ENCODE peak calls at places on chromosome 10, in five cellular contexts. X is foreskin fibroblast, Y is NCI-H1092 treated with DMSO at 0.1 percent for 48 hours, L is CD14-positive monocyte, T is SW 1271. P is an unnamed sample.

GRCh38 chr10:98254234-98254858 is 13.6 kb downstream of the LOXL4 start:
- DNase-seq in L (no peak), T (no peak), Y (no peak), X (no peak), P (no peak)

GRCh38 chr10:70500339-70500738 is 21.8 kb downstream of the PALD1 start:
- DNase-seq in Y (no peak), T (no peak), X (no peak), L (no peak), P (no peak)

GRCh38 chr10:70465278-70465677 is 13.3 kb upstream of the PALD1 start:
- DNase-seq in Y (no peak), T (no peak), X (no peak), L (no peak), P (no peak)

GRCh38 chr10:132522521-132523411 is 14.8 kb upstream of the INPP5A start:
- DNase-seq in T (no peak), L (peak; percentile 43), Y (no peak), X (no peak), P (no peak)

GRCh38 chr10:122237326-122237725 is 33.8 kb upstream of the BTBD16 start:
- DNase-seq in T (no peak), X (no peak), L (no peak), Y (no peak), P (no peak)

GRCh38 chr10:18233775-18234174 is 93.6 kb downstream of the CACNB2 start:
- DNase-seq in T (peak; percentile 14), X (no peak), Y (peak; percentile 2), L (no peak), P (peak; percentile 1)

GRCh38 chr10:66943590-66943989 is 17.8 kb downstream of the LRRTM3 start:
- DNase-seq in L (no peak), Y (no peak), X (no peak), T (no peak), P (no peak)

GRCh38 chr10:59799421-59799820 is 46.2 kb upstream of the MRLN start:
- DNase-seq in X (no peak), L (no peak), Y (no peak), T (no peak), P (no peak)

GRCh38 chr10:60801538-60801937 is 23.3 kb downstream of the CDK1 start:
- DNase-seq in X (no peak), T (no peak), Y (peak; percentile 12), L (no peak), P (no peak)

GRCh38 chr10:5963591-5963990 is 13.8 kb downstream of the IL15RA start:
- DNase-seq in Y (no peak), L (no peak), X (no peak), T (no peak), P (no peak)

GRCh38 chr10:84770824-84771223 is 442.4 kb downstream of the CCSER2 start:
- DNase-seq in Y (no peak), L (no peak), T (no peak), X (no peak), P (no peak)

GRCh38 chr10:17001961-17002749 is 127.5 kb downstream of the CUBN start:
- DNase-seq in L (no peak), T (no peak), Y (no peak), X (peak; percentile 74), P (peak; percentile 46)

GRCh38 chr10:94430705-94431104 is 28.4 kb downstream of the TBC1D12 start:
- DNase-seq in Y (no peak), L (no peak), T (no peak), X (no peak), P (no peak)

GRCh38 chr10:110398419-110399162 is 93.9 kb upstream of the SMNDC1 start:
- DNase-seq in X (peak; percentile 100), T (peak; percentile 93), L (peak; percentile 89), Y (no peak), P (no peak)

GRCh38 chr10:43140414-43140813 is 2.2 kb downstream of the CSGALNACT2 start:
- DNase-seq in T (no peak), L (no peak), Y (no peak), X (peak; percentile 89), P (peak; percentile 74)

GRCh38 chr10:80498833-80499671 is 38.6 kb upstream of the SH2D4B start:
- DNase-seq in Y (no peak), X (peak; percentile 99), T (peak; percentile 68), L (peak; percentile 96), P (no peak)

GRCh38 chr10:44593952-44594351 is 209.1 kb upstream of the CXCL12 start:
- DNase-seq in Y (no peak), X (no peak), L (no peak), T (no peak), P (no peak)

GRCh38 chr10:92763634-92764155 is 73.9 kb downstream of the HHEX start:
- DNase-seq in T (no peak), Y (no peak), L (no peak), X (no peak), P (no peak)

GRCh38 chr10:110357252-110357780 is 52.6 kb upstream of the SMNDC1 start:
- DNase-seq in X (peak; percentile 96), Y (no peak), L (no peak), T (no peak), P (peak; percentile 87)

GRCh38 chr10:84311596-84311995 is 16.8 kb upstream of the CCSER2 start:
- DNase-seq in T (no peak), Y (no peak), X (no peak), L (no peak), P (no peak)

GRCh38 chr10:103491729-103492364 is 1.7 kb upstream of the NEURL1 start:
- DNase-seq in X (peak; percentile 91), T (peak; percentile 61), L (no peak), Y (no peak), P (no peak)

GRCh38 chr10:86376852-86377796 is 10.5 kb upstream of the GRID1 start:
- DNase-seq in X (peak; percentile 35), Y (peak; percentile 50), T (peak; percentile 37), L (peak; percentile 68), P (peak; percentile 78)

GRCh38 chr10:93248583-93249227 is 175.0 kb downstream of the CYP26A1 start:
- DNase-seq in L (no peak), Y (no peak), X (no peak), T (no peak), P (no peak)

GRCh38 chr10:116030576-116030975 is 242.4 kb downstream of the GFRA1 start:
- DNase-seq in Y (no peak), X (no peak), T (no peak), L (no peak), P (no peak)

GRCh38 chr10:43133196-43133808 is 4.9 kb upstream of the CSGALNACT2 start:
- DNase-seq in X (no peak), T (no peak), Y (no peak), L (no peak), P (no peak)

GRCh38 chr10:132926070-132926469 is 16.3 kb downstream of the CFAP46 start:
- DNase-seq in L (peak; percentile 41), T (no peak), Y (no peak), X (no peak), P (no peak)

GRCh38 chr10:9091515-9092093 is 1037.1 kb downstream of the GATA3 start:
- DNase-seq in L (no peak), X (no peak), T (no peak), Y (no peak), P (no peak)

GRCh38 chr10:119250641-119251314 is 43.4 kb downstream of the GRK5 start:
- DNase-seq in X (peak; percentile 74), Y (no peak), T (peak; percentile 35), L (no peak), P (no peak)

GRCh38 chr10:3978174-3978573 is 193.2 kb upstream of the KLF6 start:
- DNase-seq in L (no peak), Y (no peak), T (peak; percentile 4), X (peak; percentile 68), P (no peak)

GRCh38 chr10:116827214-116827671 is 22.1 kb upstream of the ENO4 start:
- DNase-seq in Y (no peak), L (no peak), T (no peak), X (no peak), P (no peak)

GRCh38 chr10:5419466-5420094 is 7.2 kb downstream of the NET1 start:
- DNase-seq in X (no peak), Y (no peak), T (no peak), L (no peak), P (no peak)

GRCh38 chr10:132448248-132448731 is 51.3 kb downstream of the PWWP2B start:
- DNase-seq in Y (no peak), L (peak; percentile 88), X (no peak), T (peak; percentile 2), P (peak; percentile 28)

GRCh38 chr10:119217937-119218579 is 10.7 kb downstream of the GRK5 start:
- DNase-seq in T (no peak), Y (no peak), X (no peak), L (no peak), P (no peak)

GRCh38 chr10:14838582-14839304 is 637 bp downstream of the HSPA14 start:
- DNase-seq in Y (no peak), L (peak; percentile 44), X (peak; percentile 4), T (no peak), P (peak; percentile 44)

GRCh38 chr10:29784175-29784773 is 149.5 kb upstream of the SVIL start:
- DNase-seq in X (peak; percentile 99), Y (no peak), L (no peak), T (peak; percentile 100), P (no peak)

GRCh38 chr10:52115823-52116222 is 198.3 kb upstream of the DKK1 start:
- DNase-seq in X (no peak), T (no peak), Y (no peak), L (no peak), P (peak; percentile 7)

GRCh38 chr10:59970396-59971368 is 64.3 kb upstream of the CCDC6 start:
- DNase-seq in X (no peak), T (no peak), Y (no peak), L (no peak), P (peak; percentile 5)

GRCh38 chr10:89653410-89653828 is 8.4 kb upstream of the PANK1 start:
- DNase-seq in X (no peak), T (no peak), Y (no peak), L (no peak), P (peak; percentile 57)

P was measured in GM12865.